ENCODE peak calls at places on chromosomes 11 and 22, in seven cellular contexts. One of them, this sample, is unnamed.

GRCh38 chr11:16505481-16505880 is 149.1 kb upstream of the SOX6 start:
- DNase-seq in right lobe of liver: no peak
- DNase-seq in left ventricle myocardium inferior: no peak
- DNase-seq in cardiac muscle cell: no peak
- DNase-seq in lung: no peak
- DNase-seq in heart right ventricle: no peak
- DNase-seq in sigmoid colon: no peak
- DNase-seq in this sample: no peak

GRCh38 chr22:42964994-42965699 is 49.8 kb downstream of the PACSIN2 start:
- DNase-seq in right lobe of liver: no peak
- DNase-seq in left ventricle myocardium inferior: no peak
- DNase-seq in cardiac muscle cell: no peak
- DNase-seq in lung: no peak
- DNase-seq in heart right ventricle: no peak
- DNase-seq in sigmoid colon: no peak
- DNase-seq in this sample: no peak

GRCh38 chr11:62553839-62554361 is 7.3 kb upstream of the AHNAK start:
- DNase-seq in right lobe of liver: no peak
- DNase-seq in left ventricle myocardium inferior: no peak
- DNase-seq in cardiac muscle cell: no peak
- DNase-seq in lung: no peak
- DNase-seq in heart right ventricle: no peak
- DNase-seq in sigmoid colon: no peak
- DNase-seq in this sample: peak

GRCh38 chr11:23079382-23079813 is 219.1 kb upstream of the CCDC179 start:
- DNase-seq in right lobe of liver: no peak
- DNase-seq in left ventricle myocardium inferior: no peak
- DNase-seq in cardiac muscle cell: no peak
- DNase-seq in lung: no peak
- DNase-seq in heart right ventricle: no peak
- DNase-seq in sigmoid colon: no peak
- DNase-seq in this sample: peak

GRCh38 chr11:111528557-111528956 is 12.0 kb upstream of the LAYN start:
- DNase-seq in right lobe of liver: no peak
- DNase-seq in left ventricle myocardium inferior: no peak
- DNase-seq in cardiac muscle cell: no peak
- DNase-seq in lung: no peak
- DNase-seq in heart right ventricle: no peak
- DNase-seq in sigmoid colon: no peak
- DNase-seq in this sample: no peak

GRCh38 chr11:20118209-20118608 is 42.1 kb downstream of the DBX1 start:
- DNase-seq in right lobe of liver: no peak
- DNase-seq in left ventricle myocardium inferior: no peak
- DNase-seq in cardiac muscle cell: no peak
- DNase-seq in lung: no peak
- DNase-seq in heart right ventricle: no peak
- DNase-seq in sigmoid colon: no peak
- DNase-seq in this sample: no peak

GRCh38 chr22:44441401-44442185 is 56.4 kb downstream of the RTL6 start:
- DNase-seq in right lobe of liver: no peak
- DNase-seq in left ventricle myocardium inferior: no peak
- DNase-seq in cardiac muscle cell: no peak
- DNase-seq in lung: no peak
- DNase-seq in heart right ventricle: no peak
- DNase-seq in sigmoid colon: peak
- DNase-seq in this sample: no peak

GRCh38 chr11:41431784-41432183 is 27.7 kb downstream of the LRRC4C start:
- DNase-seq in right lobe of liver: no peak
- DNase-seq in left ventricle myocardium inferior: no peak
- DNase-seq in cardiac muscle cell: peak
- DNase-seq in lung: no peak
- DNase-seq in heart right ventricle: no peak
- DNase-seq in sigmoid colon: no peak
- DNase-seq in this sample: no peak

GRCh38 chr11:126383301-126384052 is 28.0 kb downstream of the ST3GAL4 start:
- DNase-seq in right lobe of liver: no peak
- DNase-seq in left ventricle myocardium inferior: no peak
- DNase-seq in cardiac muscle cell: no peak
- DNase-seq in lung: no peak
- DNase-seq in heart right ventricle: no peak
- DNase-seq in sigmoid colon: no peak
- DNase-seq in this sample: no peak

GRCh38 chr22:32607086-32607485 is 132.5 kb downstream of the FBXO7 start:
- DNase-seq in right lobe of liver: no peak
- DNase-seq in left ventricle myocardium inferior: no peak
- DNase-seq in cardiac muscle cell: no peak
- DNase-seq in lung: no peak
- DNase-seq in heart right ventricle: no peak
- DNase-seq in sigmoid colon: no peak
- DNase-seq in this sample: no peak

GRCh38 chr22:37502342-37503182 is 16.4 kb upstream of the MFNG start:
- DNase-seq in right lobe of liver: peak
- DNase-seq in left ventricle myocardium inferior: no peak
- DNase-seq in cardiac muscle cell: peak
- DNase-seq in lung: peak
- DNase-seq in heart right ventricle: no peak
- DNase-seq in sigmoid colon: no peak
- DNase-seq in this sample: no peak

GRCh38 chr11:92917927-92918326 is 51.5 kb upstream of the MTNR1B start:
- DNase-seq in right lobe of liver: no peak
- DNase-seq in left ventricle myocardium inferior: no peak
- DNase-seq in cardiac muscle cell: no peak
- DNase-seq in lung: no peak
- DNase-seq in heart right ventricle: no peak
- DNase-seq in sigmoid colon: no peak
- DNase-seq in this sample: no peak

GRCh38 chr22:31244044-31244942 is 32.2 kb downstream of the LIMK2 start:
- DNase-seq in right lobe of liver: no peak
- DNase-seq in left ventricle myocardium inferior: no peak
- DNase-seq in cardiac muscle cell: peak
- DNase-seq in lung: no peak
- DNase-seq in heart right ventricle: no peak
- DNase-seq in sigmoid colon: no peak
- DNase-seq in this sample: peak

GRCh38 chr22:46791201-46791731 is 28.8 kb downstream of the TBC1D22A start:
- DNase-seq in right lobe of liver: no peak
- DNase-seq in left ventricle myocardium inferior: no peak
- DNase-seq in cardiac muscle cell: no peak
- DNase-seq in lung: no peak
- DNase-seq in heart right ventricle: peak
- DNase-seq in sigmoid colon: peak
- DNase-seq in this sample: no peak

GRCh38 chr11:102287963-102288744 is 29.1 kb upstream of the BIRC3 start:
- DNase-seq in right lobe of liver: no peak
- DNase-seq in left ventricle myocardium inferior: no peak
- DNase-seq in cardiac muscle cell: peak
- DNase-seq in lung: peak
- DNase-seq in heart right ventricle: peak
- DNase-seq in sigmoid colon: no peak
- DNase-seq in this sample: peak

GRCh38 chr22:24190159-24190540 is 8.9 kb downstream of the SUSD2 start:
- DNase-seq in right lobe of liver: peak
- DNase-seq in left ventricle myocardium inferior: peak
- DNase-seq in cardiac muscle cell: no peak
- DNase-seq in lung: no peak
- DNase-seq in heart right ventricle: no peak
- DNase-seq in sigmoid colon: peak
- DNase-seq in this sample: no peak

GRCh38 chr11:68878022-68878421 is 25.6 kb downstream of the MRPL21 start:
- DNase-seq in right lobe of liver: peak
- DNase-seq in left ventricle myocardium inferior: no peak
- DNase-seq in cardiac muscle cell: no peak
- DNase-seq in lung: no peak
- DNase-seq in heart right ventricle: no peak
- DNase-seq in sigmoid colon: no peak
- DNase-seq in this sample: no peak

GRCh38 chr11:47269829-47270305 is at the start of gene MADD:
- DNase-seq in right lobe of liver: peak
- DNase-seq in left ventricle myocardium inferior: peak
- DNase-seq in cardiac muscle cell: peak
- DNase-seq in lung: peak
- DNase-seq in heart right ventricle: peak
- DNase-seq in sigmoid colon: peak
- DNase-seq in this sample: peak

GRCh38 chr11:47271328-47271727 is 1.4 kb downstream of the MADD start:
- DNase-seq in right lobe of liver: no peak
- DNase-seq in left ventricle myocardium inferior: no peak
- DNase-seq in cardiac muscle cell: no peak
- DNase-seq in lung: no peak
- DNase-seq in heart right ventricle: no peak
- DNase-seq in sigmoid colon: no peak
- DNase-seq in this sample: no peak

GRCh38 chr11:47271961-47272661 is 2.2 kb downstream of the MADD start:
- DNase-seq in right lobe of liver: no peak
- DNase-seq in left ventricle myocardium inferior: peak
- DNase-seq in cardiac muscle cell: peak
- DNase-seq in lung: no peak
- DNase-seq in heart right ventricle: peak
- DNase-seq in sigmoid colon: no peak
- DNase-seq in this sample: no peak

GRCh38 chr11:47269002-47269828 is 718 bp upstream of the MADD start:
- DNase-seq in right lobe of liver: peak
- DNase-seq in left ventricle myocardium inferior: peak
- DNase-seq in cardiac muscle cell: peak
- DNase-seq in lung: peak
- DNase-seq in heart right ventricle: peak
- DNase-seq in sigmoid colon: peak
- DNase-seq in this sample: peak

GRCh38 chr11:47270331-47271271 is 668 bp downstream of the MADD start:
- DNase-seq in right lobe of liver: peak
- DNase-seq in left ventricle myocardium inferior: no peak
- DNase-seq in cardiac muscle cell: peak
- DNase-seq in lung: no peak
- DNase-seq in heart right ventricle: peak
- DNase-seq in sigmoid colon: peak
- DNase-seq in this sample: no peak
- TF ChIP-seq CTCF in right lobe of liver: peak
- TF ChIP-seq CTCF in left ventricle myocardium inferior: no peak
- TF ChIP-seq CTCF in cardiac muscle cell: no peak
- TF ChIP-seq CTCF in lung: no peak
- TF ChIP-seq CTCF in heart right ventricle: no peak
- TF ChIP-seq CTCF in sigmoid colon: no peak
- TF ChIP-seq CTCF in this sample: peak

DNA sequence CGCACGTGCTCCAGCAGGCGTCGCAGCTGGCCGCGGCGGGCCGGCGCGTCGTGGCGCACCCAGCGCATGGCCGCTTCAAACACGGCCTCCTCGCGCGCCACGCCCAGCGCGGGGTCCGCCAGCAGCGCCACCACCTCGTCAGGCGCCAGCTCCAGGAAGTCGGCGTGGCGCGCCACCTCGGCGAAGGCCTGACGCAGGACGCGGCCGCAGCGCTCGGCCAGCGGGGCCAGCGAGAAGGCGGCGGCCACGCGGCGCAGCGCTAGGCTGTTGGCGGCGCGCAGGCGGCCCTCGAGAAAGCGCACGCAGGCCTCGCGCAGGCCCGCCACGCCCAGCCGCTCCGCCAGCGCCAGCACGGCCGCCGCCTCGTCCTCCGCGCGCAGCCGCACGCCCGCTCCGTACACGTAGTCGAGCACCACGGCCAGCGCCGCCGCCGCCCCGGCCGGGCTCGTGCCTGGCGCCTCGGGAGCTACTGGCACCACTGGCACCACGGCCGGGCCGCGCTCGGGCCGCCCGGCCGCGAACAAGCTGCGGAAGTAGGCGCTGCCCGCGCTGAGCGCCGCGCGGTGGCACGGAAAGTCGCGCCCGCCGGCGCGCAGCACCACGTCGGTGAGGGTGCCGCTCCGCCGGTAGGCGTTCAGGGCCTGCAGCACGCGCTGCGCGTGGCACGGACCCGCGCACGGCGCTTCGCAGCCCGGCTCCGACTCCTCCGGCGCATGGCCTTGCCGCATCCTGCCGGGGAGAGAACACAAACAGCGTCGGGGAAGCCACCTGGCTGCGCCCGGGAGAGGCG is 2.9 kb downstream of the KLHL35 start:
- DNase-seq in right lobe of liver: peak
- DNase-seq in left ventricle myocardium inferior: peak
- DNase-seq in cardiac muscle cell: peak
- DNase-seq in lung: peak
- DNase-seq in heart right ventricle: peak
- DNase-seq in sigmoid colon: peak
- DNase-seq in this sample: no peak
- H3K4me3 ChIP-seq in right lobe of liver: peak
- H3K4me3 ChIP-seq in left ventricle myocardium inferior: peak
- H3K4me3 ChIP-seq in cardiac muscle cell: peak
- H3K4me3 ChIP-seq in lung: peak
- H3K4me3 ChIP-seq in heart right ventricle: peak
- H3K4me3 ChIP-seq in sigmoid colon: peak
- H3K4me3 ChIP-seq in this sample: peak

GRCh38 chr22:19984201-19984753 is 32.3 kb downstream of the ARVCF start:
- DNase-seq in right lobe of liver: peak
- DNase-seq in left ventricle myocardium inferior: peak
- DNase-seq in cardiac muscle cell: no peak
- DNase-seq in lung: no peak
- DNase-seq in heart right ventricle: peak
- DNase-seq in sigmoid colon: peak
- DNase-seq in this sample: peak
- H3K27ac ChIP-seq in right lobe of liver: no peak
- H3K27ac ChIP-seq in left ventricle myocardium inferior: peak
- H3K27ac ChIP-seq in cardiac muscle cell: no peak
- H3K27ac ChIP-seq in lung: peak
- H3K27ac ChIP-seq in heart right ventricle: peak
- H3K27ac ChIP-seq in sigmoid colon: peak
- H3K27ac ChIP-seq in this sample: peak

GRCh38 chr11:119320593-119321524 is 3.9 kb upstream of the MCAM start:
- DNase-seq in right lobe of liver: peak
- DNase-seq in left ventricle myocardium inferior: peak
- DNase-seq in cardiac muscle cell: peak
- DNase-seq in lung: peak
- DNase-seq in heart right ventricle: peak
- DNase-seq in sigmoid colon: peak
- DNase-seq in this sample: no peak

GRCh38 chr11:119324124-119324665 is 7.3 kb upstream of the MCAM start:
- DNase-seq in right lobe of liver: no peak
- DNase-seq in left ventricle myocardium inferior: no peak
- DNase-seq in cardiac muscle cell: no peak
- DNase-seq in lung: no peak
- DNase-seq in heart right ventricle: no peak
- DNase-seq in sigmoid colon: no peak
- DNase-seq in this sample: no peak

GRCh38 chr11:119322921-119323531 is 6.1 kb upstream of the MCAM start:
- DNase-seq in right lobe of liver: no peak
- DNase-seq in left ventricle myocardium inferior: no peak
- DNase-seq in cardiac muscle cell: no peak
- DNase-seq in lung: no peak
- DNase-seq in heart right ventricle: no peak
- DNase-seq in sigmoid colon: no peak
- DNase-seq in this sample: no peak

GRCh38 chr11:119323532-119324033 is 6.7 kb upstream of the MCAM start:
- DNase-seq in right lobe of liver: peak
- DNase-seq in left ventricle myocardium inferior: peak
- DNase-seq in cardiac muscle cell: peak
- DNase-seq in lung: peak
- DNase-seq in heart right ventricle: peak
- DNase-seq in sigmoid colon: peak
- DNase-seq in this sample: no peak

DNA sequence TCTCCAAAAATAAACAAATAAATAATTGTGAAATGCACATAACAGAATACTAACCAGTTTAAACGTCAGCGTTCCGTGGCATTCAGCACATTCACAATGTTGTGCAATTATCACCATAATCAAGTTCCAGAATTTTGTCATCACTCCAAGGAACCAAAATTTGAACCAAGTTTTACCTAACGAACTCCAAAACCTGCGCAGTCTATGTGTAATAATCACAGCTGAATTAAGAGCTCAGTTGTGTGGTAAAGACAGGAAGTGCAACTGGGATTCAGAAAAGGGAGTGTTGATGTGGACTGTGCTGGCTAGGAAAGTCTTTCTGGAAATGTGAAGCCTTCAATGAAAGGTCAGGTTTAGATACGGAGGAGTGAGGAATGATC is 5.4 kb upstream of the MCAM start:
- DNase-seq in right lobe of liver: no peak
- DNase-seq in left ventricle myocardium inferior: no peak
- DNase-seq in cardiac muscle cell: no peak
- DNase-seq in lung: no peak
- DNase-seq in heart right ventricle: no peak
- DNase-seq in sigmoid colon: no peak
- DNase-seq in this sample: no peak
- TF ChIP-seq CTCF in right lobe of liver: no peak
- TF ChIP-seq CTCF in left ventricle myocardium inferior: peak
- TF ChIP-seq CTCF in cardiac muscle cell: no peak
- TF ChIP-seq CTCF in lung: no peak
- TF ChIP-seq CTCF in heart right ventricle: peak
- TF ChIP-seq CTCF in sigmoid colon: no peak
- TF ChIP-seq CTCF in this sample: no peak

This sample was measured in AG04450.